ENCODE peak calls at places on chromosomes 13 and 19, in five cellular contexts. Y is fibroblast of mammary gland, N is upper lobe of left lung, M is AG04449, G is HCT116. B is an unnamed sample.

GRCh38 chr13:65149687-65150086 is 2080.4 kb downstream of the PCDH9 start:
- DNase-seq in Y (no peak), N (peak), M (no peak), G (no peak), B (no peak)

GRCh38 chr19:49712397-49712859 is 21.5 kb downstream of the CPT1C start:
- DNase-seq in Y (peak), N (no peak), M (no peak), G (peak), B (peak)

GRCh38 chr13:50080158-50080855 is 65.1 kb downstream of the KCNRG start:
- DNase-seq in Y (peak), N (no peak), M (no peak), G (no peak), B (peak)

GRCh38 chr19:3507371-3508120 is 1.4 kb downstream of the FZR1 start:
- DNase-seq in Y (no peak), N (peak), M (no peak), G (no peak), B (no peak)

GRCh38 chr13:109521719-109522118 is 264.7 kb downstream of the IRS2 start:
- DNase-seq in Y (no peak), N (peak), M (no peak), G (no peak), B (no peak)

GRCh38 chr19:52099497-52100138 is 4.1 kb upstream of the ZNF841 start:
- DNase-seq in Y (peak), N (no peak), M (no peak), G (no peak), B (no peak)

GRCh38 chr19:46606681-46607440 is 5.7 kb downstream of the CALM3 start:
- DNase-seq in Y (no peak), N (no peak), M (no peak), G (no peak), B (no peak)

GRCh38 chr19:30871979-30872378 is 477.3 kb downstream of the TSHZ3 start:
- DNase-seq in Y (no peak), N (no peak), M (no peak), G (no peak), B (no peak)

GRCh38 chr13:43307921-43308433 is 284.6 kb downstream of the DNAJC15 start:
- DNase-seq in Y (peak), N (no peak), M (no peak), G (no peak), B (peak)

GRCh38 chr19:35410487-35410886 is 37.6 kb upstream of the FFAR2 start:
- DNase-seq in Y (no peak), N (no peak), M (no peak), G (no peak), B (no peak)

GRCh38 chr13:38690231-38690630 is 3.4 kb downstream of the FREM2 start:
- DNase-seq in Y (no peak), N (no peak), M (no peak), G (no peak), B (no peak)

GRCh38 chr19:36090930-36091695 is 19.8 kb upstream of the OVOL3 start:
- DNase-seq in Y (no peak), N (no peak), M (no peak), G (no peak), B (no peak)

GRCh38 chr19:50924576-50924975 is 13.4 kb upstream of the KLK4 start:
- DNase-seq in Y (no peak), N (no peak), M (no peak), G (no peak), B (no peak)

GRCh38 chr13:18921063-18921462 is 260.6 kb downstream of the TUBA3C start:
- DNase-seq in Y (no peak), N (no peak), M (no peak), G (no peak), B (no peak)

GRCh38 chr19:5436101-5436947 is 18.9 kb upstream of the ZNRF4 start:
- DNase-seq in Y (peak), N (peak), M (peak), G (no peak), B (peak)

GRCh38 chr13:32428581-32429072 is 697 bp upstream of the N4BP2L1 start:
- DNase-seq in Y (no peak), N (no peak), M (no peak), G (no peak), B (no peak)

GRCh38 chr19:42606660-42607351 is 12.1 kb upstream of the CEACAM8 start:
- DNase-seq in Y (peak), N (peak), M (no peak), G (peak), B (no peak)

GRCh38 chr13:43363156-43363918 is 340.0 kb downstream of the DNAJC15 start:
- DNase-seq in Y (peak), N (no peak), M (no peak), G (no peak), B (no peak)

GRCh38 chr13:32142956-32143375 is 111.4 kb downstream of the FRY start:
- DNase-seq in Y (peak), N (no peak), M (no peak), G (no peak), B (no peak)

GRCh38 chr19:48900477-48901452 is 653 bp downstream of the NUCB1 start:
- DNase-seq in Y (peak), N (peak), M (no peak), G (no peak), B (no peak)

GRCh38 chr19:7910321-7911161 is 4.1 kb upstream of the TGFBR3L start:
- DNase-seq in Y (no peak), N (peak), M (no peak), G (no peak), B (no peak)

GRCh38 chr19:17743874-17744273 is 7.4 kb upstream of the FCHO1 start:
- DNase-seq in Y (peak), N (no peak), M (no peak), G (no peak), B (no peak)

GRCh38 chr13:28047784-28048388 is 52.5 kb downstream of the FLT3 start:
- DNase-seq in Y (peak), N (no peak), M (no peak), G (peak), B (peak)

GRCh38 chr19:10874019-10874418 is 2.7 kb downstream of the CARM1 start:
- DNase-seq in Y (no peak), N (no peak), M (no peak), G (no peak), B (no peak)

GRCh38 chr19:35545855-35546381 is 492 bp downstream of the TMEM147 start:
- DNase-seq in Y (no peak), N (peak), M (no peak), G (no peak), B (peak)

GRCh38 chr13:99758465-99759162 is 213.0 kb downstream of the ZIC5 start:
- DNase-seq in Y (no peak), N (no peak), M (no peak), G (no peak), B (no peak)

GRCh38 chr13:71968025-71968424 is 101.0 kb upstream of the DACH1 start:
- DNase-seq in Y (no peak), N (no peak), M (no peak), G (no peak), B (no peak)

GRCh38 chr19:19591133-19591825 is 27.2 kb downstream of the PBX4 start:
- DNase-seq in Y (peak), N (no peak), M (peak), G (no peak), B (peak)

GRCh38 chr13:26025771-26026170 is 26.0 kb downstream of the SHISA2 start:
- DNase-seq in Y (no peak), N (no peak), M (no peak), G (no peak), B (no peak)

GRCh38 chr13:34502621-34503020 is 439.4 kb upstream of the NBEA start:
- DNase-seq in Y (no peak), N (no peak), M (no peak), G (no peak), B (no peak)

GRCh38 chr13:107767119-107767518 is 448.2 kb downstream of the LIG4 start:
- DNase-seq in Y (no peak), N (no peak), M (no peak), G (no peak), B (no peak)

GRCh38 chr13:53143757-53144320 is 115.2 kb downstream of the OLFM4 start:
- DNase-seq in Y (no peak), N (no peak), M (no peak), G (no peak), B (no peak)

GRCh38 chr19:52941941-52942370 is 18.7 kb upstream of the ZNF888 start:
- DNase-seq in Y (peak), N (peak), M (no peak), G (no peak), B (no peak)

GRCh38 chr19:55189424-55189823 is 9.3 kb upstream of the SYT5 start:
- DNase-seq in Y (peak), N (no peak), M (peak), G (peak), B (no peak)

GRCh38 chr13:51632643-51633357 is 48.5 kb downstream of the WDFY2 start:
- DNase-seq in Y (no peak), N (peak), M (no peak), G (no peak), B (no peak)

GRCh38 chr19:1495799-1496713 is 5.1 kb downstream of the REEP6 start:
- DNase-seq in Y (no peak), N (peak), M (no peak), G (no peak), B (no peak)
- TF ChIP-seq CTCF in Y (no peak), N (no peak), M (no peak), G (no peak), B (no peak)

GRCh38 chr13:112891477-112892401 is 77.3 kb upstream of the MCF2L start:
- DNase-seq in Y (no peak), N (peak), M (no peak), G (no peak), B (no peak)
- H3K4me3 ChIP-seq in Y (no peak), N (no peak), M (no peak), G (no peak), B (no peak)

DNA sequence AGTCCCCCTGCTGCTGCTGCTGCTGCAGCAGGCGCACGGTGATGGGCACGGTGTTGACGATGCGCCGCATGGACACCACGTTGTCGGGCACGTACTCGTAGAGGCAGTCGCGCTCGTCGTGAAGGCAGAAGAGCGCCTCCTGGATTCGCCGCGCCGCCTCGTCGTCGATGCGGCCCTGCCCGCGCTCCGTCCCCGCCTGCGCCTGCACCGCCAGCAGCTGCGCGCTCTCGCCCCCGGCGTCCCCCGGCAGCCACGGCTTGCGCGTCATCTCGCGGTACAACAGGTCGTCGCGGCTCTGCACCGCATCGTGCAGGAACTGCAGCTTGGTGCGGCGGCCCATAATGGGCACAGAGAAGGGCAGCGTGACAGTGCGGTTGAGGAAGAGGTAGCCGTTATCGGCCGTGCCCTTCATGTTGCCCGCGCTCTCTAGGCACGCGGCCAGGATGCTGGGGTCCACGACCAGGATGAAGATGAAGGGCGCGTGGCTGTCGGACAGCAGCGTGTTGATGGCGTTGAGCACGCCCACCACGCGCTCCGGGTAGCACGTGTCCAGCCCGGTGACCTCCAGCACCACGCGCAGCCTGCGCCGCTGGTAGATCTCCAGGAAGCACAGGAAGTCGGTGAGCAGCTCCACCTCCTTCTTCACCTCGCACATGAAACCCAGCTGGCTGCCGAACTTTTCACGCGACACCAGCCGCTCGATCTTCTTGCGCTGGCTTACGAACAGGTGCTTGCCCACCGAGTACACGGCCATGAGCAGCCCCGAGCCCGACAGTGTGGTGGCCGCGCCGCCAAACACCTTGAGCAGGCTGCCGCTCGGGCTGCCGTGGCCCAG is 8.1 kb downstream of the NKPD1 start:
- DNase-seq in Y (peak), N (peak), M (no peak), G (no peak), B (peak)
- TF ChIP-seq CTCF in Y (no peak), N (no peak), M (no peak), G (no peak), B (no peak)

DNA sequence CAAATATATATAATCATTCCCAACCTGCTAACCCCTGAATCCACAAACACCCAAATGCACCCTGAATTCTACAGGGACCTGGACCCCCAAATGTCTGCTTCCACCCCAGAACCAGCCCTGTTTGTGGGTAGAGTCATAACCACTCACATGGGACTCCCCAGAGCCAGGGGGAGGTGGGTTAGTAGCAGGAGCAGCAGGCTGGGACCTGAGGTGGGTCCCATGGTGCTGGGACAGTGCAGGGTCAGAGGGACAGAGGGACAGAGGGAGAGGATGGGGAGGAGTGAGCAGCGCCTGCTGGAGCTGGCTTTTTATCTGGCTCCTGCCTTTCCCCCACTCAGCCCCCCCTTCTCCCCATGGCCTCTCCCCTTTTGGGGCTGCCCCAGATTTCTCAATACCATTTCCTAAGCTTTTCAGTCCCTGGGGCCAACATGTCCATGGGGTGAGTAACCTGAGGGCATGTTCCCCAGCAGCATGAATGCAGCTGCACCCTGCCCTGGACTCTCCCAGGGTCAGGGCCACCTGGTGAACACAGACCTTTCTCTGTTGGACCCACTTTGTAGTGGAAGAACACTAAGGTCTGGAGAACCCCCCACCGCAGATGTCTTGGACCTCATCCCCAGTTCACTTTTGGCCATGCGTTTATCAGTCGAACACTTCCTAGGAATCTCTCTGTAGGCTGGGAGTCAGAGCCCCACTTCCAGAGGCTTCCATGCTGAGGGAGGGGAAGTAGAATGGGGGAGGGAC is at the start of gene C3:
- DNase-seq in Y (peak), N (no peak), M (no peak), G (no peak), B (no peak)
- H3K4me3 ChIP-seq in Y (no peak), N (no peak), M (no peak), G (no peak), B (no peak)

GRCh38 chr19:15812059-15812722 is 3.3 kb downstream of the OR10H1 start:
- DNase-seq in Y (no peak), N (no peak), M (no peak), G (peak), B (no peak)
- TF ChIP-seq CTCF in Y (no peak), N (no peak), M (no peak), G (peak), B (peak)